ENCODE peak calls at places on chromosomes 1 and 21, in five cellular contexts. B is uterus, Y is breast epithelium, D is neuronal stem cell, C is H1. P is an unnamed sample. For H3K4me1, the result is how much of the 10 kb centered on the place peaks cover.

GRCh38 chr1:167713330-167714081 is 8.3 kb upstream of the MPZL1 start:
- DNase-seq in B (peak), Y (no peak), D (peak), C (peak), P (no peak)

GRCh38 chr1:117336087-117336817 is 31.0 kb upstream of the MAN1A2 start:
- DNase-seq in B (no peak), Y (no peak), D (no peak), C (no peak), P (no peak)

GRCh38 chr1:206470692-206471414 is 577 bp downstream of the IKBKE start:
- DNase-seq in B (no peak), Y (no peak), D (no peak), C (peak), P (no peak)

GRCh38 chr1:160291248-160292220 is 6.6 kb upstream of the PEX19 start:
- DNase-seq in B (peak), Y (peak), D (peak), C (peak), P (peak)

GRCh38 chr1:180928272-180929230 is 15.9 kb downstream of the KIAA1614 start:
- DNase-seq in B (no peak), Y (no peak), D (no peak), C (no peak), P (no peak)

GRCh38 chr1:24993871-24994270 is 63.8 kb upstream of the RUNX3 start:
- DNase-seq in B (no peak), Y (no peak), D (no peak), C (no peak), P (no peak)

GRCh38 chr21:16533692-16534407 is 804.1 kb downstream of the USP25 start:
- DNase-seq in B (no peak), Y (no peak), D (no peak), C (no peak), P (peak)

GRCh38 chr1:206982216-206982615 is 12.0 kb upstream of the FCAMR start:
- DNase-seq in B (no peak), Y (peak), D (peak), C (peak), P (peak)

GRCh38 chr1:231231511-231231910 is 9.5 kb upstream of the GNPAT start:
- DNase-seq in B (no peak), Y (no peak), D (no peak), C (no peak), P (no peak)

GRCh38 chr1:161421456-161421855 is 53.8 kb upstream of the CFAP126 start:
- DNase-seq in B (no peak), Y (no peak), D (no peak), C (no peak), P (no peak)

GRCh38 chr1:112971006-112971405 is 15.0 kb upstream of the SLC16A1 start:
- DNase-seq in B (no peak), Y (no peak), D (no peak), C (no peak), P (no peak)

GRCh38 chr1:201021333-201022177 is 2.0 kb downstream of the KIF21B start:
- DNase-seq in B (no peak), Y (no peak), D (no peak), C (no peak), P (no peak)

GRCh38 chr21:27298465-27298864 is 331.6 kb upstream of the ADAMTS5 start:
- DNase-seq in B (no peak), Y (no peak), D (no peak), C (no peak), P (no peak)

GRCh38 chr21:18274370-18274769 is 29.7 kb downstream of the CHODL start:
- DNase-seq in B (no peak), Y (no peak), D (no peak), C (no peak), P (no peak)

GRCh38 chr21:43188712-43189151 is 19.9 kb downstream of the CRYAA start:
- DNase-seq in B (no peak), Y (peak), D (no peak), C (no peak), P (peak)

GRCh38 chr1:93347319-93347899 is 1.7 kb downstream of the DR1 start:
- DNase-seq in B (no peak), Y (no peak), D (no peak), C (no peak), P (no peak)

GRCh38 chr1:205504311-205505075 is at the start of gene CDK18:
- DNase-seq in B (peak), Y (peak), D (peak), C (peak), P (peak)

GRCh38 chr1:66365628-66366027 is 168.3 kb upstream of the SGIP1 start:
- DNase-seq in B (no peak), Y (no peak), D (no peak), C (no peak), P (no peak)

GRCh38 chr1:232029297-232029696 is 402.7 kb downstream of the DISC1 start:
- DNase-seq in B (no peak), Y (no peak), D (no peak), C (no peak), P (no peak)

GRCh38 chr1:15966081-15966955 is 9.6 kb downstream of the ZBTB17 start:
- DNase-seq in B (no peak), Y (no peak), D (no peak), C (no peak), P (peak)

GRCh38 chr21:32590130-32590529 is 4.8 kb upstream of the TCP10L start:
- DNase-seq in B (no peak), Y (no peak), D (no peak), C (no peak), P (no peak)

GRCh38 chr1:204314209-204314892 is 45.4 kb downstream of the PLEKHA6 start:
- DNase-seq in B (no peak), Y (no peak), D (no peak), C (peak), P (no peak)

GRCh38 chr1:114345930-114346479 is 165.0 kb downstream of the TRIM33 start:
- DNase-seq in B (peak), Y (no peak), D (no peak), C (peak), P (no peak)

GRCh38 chr1:55388960-55389359 is 173.8 kb upstream of the USP24 start:
- DNase-seq in B (no peak), Y (no peak), D (no peak), C (no peak), P (no peak)

GRCh38 chr1:23448846-23449245 is 24.3 kb upstream of the TCEA3 start:
- DNase-seq in B (no peak), Y (no peak), D (no peak), C (no peak), P (no peak)

GRCh38 chr1:28156821-28157220 is 19.7 kb downstream of the PTAFR start:
- DNase-seq in B (no peak), Y (no peak), D (no peak), C (no peak), P (peak)

GRCh38 chr1:215606564-215607168 is 39.6 kb downstream of the KCTD3 start:
- DNase-seq in B (no peak), Y (no peak), D (no peak), C (no peak), P (no peak)

GRCh38 chr1:245153081-245153644 is 1.6 kb upstream of the KIF26B start:
- DNase-seq in B (peak), Y (peak), D (peak), C (peak), P (no peak)

GRCh38 chr1:7987528-7987927 is 26.0 kb downstream of the PARK7 start:
- DNase-seq in B (no peak), Y (no peak), D (no peak), C (no peak), P (no peak)

GRCh38 chr1:110393691-110394564 is 3.1 kb upstream of the SLC16A4 start:
- DNase-seq in B (no peak), Y (no peak), D (no peak), C (no peak), P (no peak)

GRCh38 chr1:230493264-230493663 is 67.1 kb upstream of the PGBD5 start:
- DNase-seq in B (no peak), Y (no peak), D (no peak), C (no peak), P (no peak)

DNA sequence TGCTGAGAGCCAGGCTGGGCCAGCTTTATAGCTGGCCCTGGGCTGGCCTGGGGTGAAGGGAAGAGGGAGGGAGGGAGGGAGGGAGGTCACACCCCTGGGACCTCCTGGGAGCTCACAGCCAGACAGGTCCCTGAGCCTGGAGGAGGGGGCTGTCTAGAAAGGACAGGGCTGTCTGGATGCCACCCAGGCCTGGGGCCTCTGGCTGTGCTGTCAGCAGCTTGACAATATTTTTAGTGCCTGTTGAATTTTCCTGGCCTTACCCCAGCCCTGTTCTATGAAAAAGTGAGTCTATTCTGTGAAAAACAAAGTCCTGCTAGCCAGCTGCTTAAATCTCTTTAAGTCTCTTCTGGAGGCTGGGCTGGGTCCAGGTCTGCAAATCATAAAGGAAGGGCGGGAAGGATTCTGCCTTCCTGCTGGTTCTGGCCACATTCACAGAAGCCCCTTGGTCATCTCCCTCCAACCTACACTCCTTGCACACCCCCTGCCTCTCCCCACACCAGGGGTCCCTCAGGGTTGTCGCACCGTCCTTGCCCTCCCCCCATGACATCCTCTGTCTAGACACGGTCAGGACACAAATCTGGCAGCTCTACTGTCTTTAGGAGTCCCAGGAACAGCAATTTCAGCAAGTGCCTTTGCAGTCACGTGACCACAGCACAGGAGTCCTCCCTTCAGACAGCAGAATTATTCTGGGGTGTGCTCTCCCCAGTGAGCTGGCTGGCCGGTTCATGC is at the start of gene LEFTY2:
- DNase-seq in B (peak), Y (no peak), D (no peak), C (no peak), P (no peak)
- H3K4me1 ChIP-seq in B (under half), Y (under half), D (under half), C (under half), P (under half)

DNA sequence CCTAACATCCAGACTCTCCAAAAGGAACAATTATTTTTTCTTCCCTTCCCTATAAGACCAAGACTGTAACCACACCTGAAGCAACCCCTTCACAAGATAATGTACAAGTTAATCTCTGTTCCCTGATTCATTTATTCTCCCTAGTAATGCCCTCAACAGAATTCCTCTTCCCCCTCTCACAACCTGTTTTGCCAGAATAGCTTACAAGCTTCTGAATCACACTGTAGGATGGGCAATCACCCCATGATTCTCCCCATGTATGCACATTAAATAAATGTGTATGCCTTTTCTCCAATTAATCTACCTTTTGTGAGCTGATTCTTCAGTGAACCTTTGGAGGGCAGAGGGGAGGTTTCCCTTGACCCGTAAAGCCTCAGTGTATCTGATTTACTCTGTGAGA is 20.9 kb upstream of the RNF11 start:
- DNase-seq in B (no peak), Y (no peak), D (no peak), C (no peak), P (no peak)
- H3K27ac ChIP-seq in B (no peak), Y (no peak), D (no peak), C (no peak), P (no peak)

GRCh38 chr21:15059397-15059796 is 5.4 kb downstream of the NRIP1 start:
- DNase-seq in B (no peak), Y (no peak), D (no peak), C (no peak), P (no peak)
- H3K4me1 ChIP-seq in B (under half), Y (under half), D (under half), C (under half), P (half or more)

DNA sequence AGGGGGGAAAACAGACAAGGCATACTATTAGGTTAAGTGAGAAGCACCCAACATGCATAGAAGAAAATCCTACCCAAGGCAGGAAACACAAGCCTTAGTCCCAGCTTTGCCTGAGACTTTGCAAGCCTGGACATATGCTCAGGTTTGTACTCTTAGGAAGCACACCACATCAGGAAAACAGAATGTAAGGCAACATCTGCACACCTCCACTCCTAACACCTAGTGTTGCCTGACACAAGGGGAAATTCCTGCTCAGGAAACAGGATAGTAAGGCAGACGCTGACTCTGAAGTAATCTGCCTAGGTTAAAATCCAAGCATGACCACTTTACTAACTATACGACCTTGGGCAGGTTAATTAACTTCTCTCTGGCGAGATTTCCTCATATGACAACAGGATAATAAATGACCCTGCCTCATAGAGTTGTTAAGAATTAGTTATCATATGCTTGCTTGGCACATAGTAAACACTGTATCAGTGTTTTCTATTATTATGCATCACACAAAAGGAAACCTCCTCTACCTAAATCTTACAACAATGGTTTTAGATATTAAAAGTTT is 119.8 kb downstream of the ZZZ3 start:
- DNase-seq in B (no peak), Y (no peak), D (no peak), C (no peak), P (no peak)
- H3K27ac ChIP-seq in B (no peak), Y (no peak), D (no peak), C (no peak), P (no peak)

GRCh38 chr1:209651148-209651547 is 1.1 kb downstream of the LAMB3 start:
- DNase-seq in B (no peak), Y (peak), D (no peak), C (no peak), P (no peak)

GRCh38 chr1:209648366-209648765 is 3.9 kb downstream of the LAMB3 start:
- DNase-seq in B (no peak), Y (no peak), D (no peak), C (no peak), P (no peak)

GRCh38 chr1:209650454-209650853 is 1.8 kb downstream of the LAMB3 start:
- DNase-seq in B (no peak), Y (no peak), D (no peak), C (no peak), P (no peak)

GRCh38 chr1:209647212-209647611 is 5.0 kb downstream of the LAMB3 start:
- DNase-seq in B (no peak), Y (no peak), D (no peak), C (no peak), P (no peak)

GRCh38 chr1:209648931-209649776 is 3.1 kb downstream of the LAMB3 start:
- DNase-seq in B (no peak), Y (no peak), D (no peak), C (no peak), P (peak)
- H3K4me1 ChIP-seq in B (under half), Y (under half), D (under half), C (under half), P (half or more)